ENCODE peak calls at places on chromosomes 11 and 22, in seven cellular contexts. X, U, R, M, T, O and A are unnamed samples.

GRCh38 chr22:48277868-48278581 is 1515.6 kb downstream of the TBC1D22A start:
- DNase-seq in X (no peak), U (no peak), R (no peak), M (no peak), T (no peak), O (no peak), A (no peak)

GRCh38 chr11:556175-556699 is 4.3 kb downstream of the LMNTD2 start:
- DNase-seq in X (no peak), U (no peak), R (no peak), M (no peak), T (no peak), O (no peak), A (no peak)

GRCh38 chr11:111044751-111045407 is 200.6 kb upstream of the POU2AF2 start:
- DNase-seq in X (no peak), U (no peak), R (no peak), M (no peak), T (no peak), O (no peak), A (no peak)

GRCh38 chr11:128157423-128158298 is 429.7 kb downstream of the ETS1 start:
- DNase-seq in X (peak; percentile 78), U (peak; percentile 22), R (no peak), M (peak; percentile 65), T (peak; percentile 87), O (peak; percentile 66), A (no peak)

GRCh38 chr22:20600137-20600673 is 92.8 kb downstream of the MED15 start:
- DNase-seq in X (no peak), U (no peak), R (no peak), M (no peak), T (no peak), O (no peak), A (no peak)

GRCh38 chr11:134158023-134158422 is 65.7 kb downstream of the NCAPD3 start:
- DNase-seq in X (no peak), U (no peak), R (no peak), M (no peak), T (no peak), O (no peak), A (no peak)

GRCh38 chr22:24521791-24522245 is 26.7 kb downstream of the UPB1 start:
- DNase-seq in X (peak; percentile 60), U (peak; percentile 48), R (no peak), M (peak; percentile 90), T (peak; percentile 70), O (peak; percentile 41), A (no peak)

GRCh38 chr11:64299847-64300648 is at the start of gene CATSPERZ:
- DNase-seq in X (no peak), U (no peak), R (no peak), M (no peak), T (no peak), O (no peak), A (no peak)

GRCh38 chr11:85762226-85762625 is 48.7 kb downstream of the SYTL2 start:
- DNase-seq in X (no peak), U (no peak), R (no peak), M (no peak), T (no peak), O (no peak), A (no peak)

GRCh38 chr11:30326114-30326783 is 3.3 kb downstream of the ARL14EP start:
- DNase-seq in X (peak; percentile 66), U (no peak), R (no peak), M (no peak), T (no peak), O (peak; percentile 43), A (no peak)

GRCh38 chr22:17460895-17461294 is 91.6 kb downstream of the CECR2 start:
- DNase-seq in X (no peak), U (no peak), R (no peak), M (no peak), T (no peak), O (no peak), A (no peak)

GRCh38 chr11:13970986-13971385 is 8.5 kb downstream of the SPON1 start:
- DNase-seq in X (no peak), U (no peak), R (no peak), M (peak; percentile 75), T (no peak), O (no peak), A (no peak)

GRCh38 chr11:76739798-76740197 is 43.4 kb upstream of the TSKU start:
- DNase-seq in X (no peak), U (no peak), R (no peak), M (no peak), T (no peak), O (no peak), A (no peak)

GRCh38 chr22:27489265-27489675 is 312.3 kb downstream of the MN1 start:
- DNase-seq in X (peak; percentile 52), U (no peak), R (no peak), M (peak; percentile 66), T (no peak), O (peak; percentile 69), A (no peak)

GRCh38 chr11:120546312-120547205 is 35.0 kb downstream of the GRIK4 start:
- DNase-seq in X (peak; percentile 98), U (no peak), R (no peak), M (no peak), T (peak; percentile 44), O (peak; percentile 94), A (no peak)

GRCh38 chr11:107565219-107565937 is at the start of gene ALKBH8:
- DNase-seq in X (peak; percentile 58), U (peak; percentile 43), R (peak; percentile 21), M (peak; percentile 83), T (peak; percentile 75), O (peak; percentile 74), A (peak; percentile 66)

GRCh38 chr11:63599211-63600122 is 14.8 kb downstream of the PLAAT3 start:
- DNase-seq in X (peak; percentile 95), U (no peak), R (no peak), M (no peak), T (no peak), O (peak; percentile 91), A (no peak)

GRCh38 chr22:21070690-21071615 is 25.2 kb downstream of the LRRC74B start:
- DNase-seq in X (no peak), U (no peak), R (no peak), M (no peak), T (no peak), O (no peak), A (no peak)

GRCh38 chr11:114185436-114185835 is 110.8 kb upstream of the NNMT start:
- DNase-seq in X (no peak), U (no peak), R (no peak), M (no peak), T (no peak), O (no peak), A (no peak)

GRCh38 chr11:44731685-44732411 is 5.1 kb downstream of the TSPAN18 start:
- DNase-seq in X (no peak), U (no peak), R (no peak), M (no peak), T (peak; percentile 57), O (no peak), A (no peak)

GRCh38 chr11:45827123-45827522 is 20.2 kb upstream of the CRY2 start:
- DNase-seq in X (no peak), U (no peak), R (no peak), M (peak; percentile 5), T (no peak), O (no peak), A (no peak)

GRCh38 chr11:72750086-72750485 is 2.1 kb downstream of the ARAP1 start:
- DNase-seq in X (no peak), U (peak; percentile 31), R (no peak), M (no peak), T (no peak), O (no peak), A (no peak)

GRCh38 chr11:34149786-34150185 is 44.4 kb downstream of the NAT10 start:
- DNase-seq in X (no peak), U (no peak), R (no peak), M (no peak), T (no peak), O (no peak), A (no peak)
- TF ChIP-seq CTCF in X (peak; percentile 47), U (peak; percentile 46), R (peak; percentile 28), M (peak; percentile 58), T (no peak), O (peak; percentile 65), A (no peak)

GRCh38 chr11:87743002-87743401 is 432.2 kb downstream of the RAB38 start:
- DNase-seq in X (no peak), U (no peak), R (no peak), M (no peak), T (no peak), O (no peak), A (no peak)
- TF ChIP-seq CTCF in X (no peak), U (no peak), R (no peak), M (peak; percentile 33), T (no peak), O (peak; percentile 44), A (no peak)

GRCh38 chr22:23376256-23376655 is 195.9 kb downstream of the BCR start:
- DNase-seq in X (no peak), U (no peak), R (no peak), M (no peak), T (peak; percentile 20), O (no peak), A (no peak)
- TF ChIP-seq CTCF in X (peak; percentile 12), U (peak; percentile 30), R (peak; percentile 30), M (no peak), T (peak; percentile 21), O (peak; percentile 28), A (no peak)

DNA sequence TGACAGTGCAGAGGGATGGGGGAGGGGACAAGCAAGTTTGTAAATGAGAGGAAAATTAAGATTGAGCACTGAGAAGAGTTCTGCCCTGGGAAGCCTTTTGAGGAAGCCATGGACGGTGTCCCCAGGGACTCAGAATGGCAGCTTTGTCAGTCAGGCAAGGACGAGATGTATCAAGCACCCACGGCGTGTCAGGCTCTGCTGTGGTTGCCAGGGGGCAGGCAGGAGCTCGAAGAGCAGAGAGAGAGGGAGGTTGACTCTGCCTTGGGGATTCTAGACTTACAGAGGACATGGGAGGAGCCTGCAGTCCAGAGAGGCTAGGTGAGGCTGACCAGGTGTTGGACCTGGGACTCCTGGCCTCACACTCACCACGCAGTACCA is 29.1 kb upstream of the SYT7 start:
- DNase-seq in X (no peak), U (no peak), R (no peak), M (peak; percentile 71), T (no peak), O (no peak), A (no peak)
- TF ChIP-seq CTCF in X (peak; percentile 26), U (peak; percentile 43), R (no peak), M (peak; percentile 25), T (no peak), O (peak; percentile 53), A (no peak)

GRCh38 chr11:57638811-57639320 is 10.8 kb downstream of the YPEL4 start:
- DNase-seq in X (no peak), U (no peak), R (no peak), M (no peak), T (no peak), O (peak; percentile 22), A (no peak)
- TF ChIP-seq CTCF in X (no peak), U (no peak), R (no peak), M (no peak), T (no peak), O (peak; percentile 1), A (no peak)

GRCh38 chr22:35838849-35839646 is 121.4 kb downstream of the APOL5 start:
- DNase-seq in X (peak; percentile 82), U (no peak), R (no peak), M (peak; percentile 46), T (peak; percentile 52), O (peak; percentile 35), A (no peak)
- TF ChIP-seq CTCF in X (peak; percentile 58), U (peak; percentile 18), R (peak; percentile 43), M (no peak), T (peak; percentile 21), O (peak; percentile 71), A (no peak)